ENCODE peak calls at places on chromosome 1, in four cellular contexts. One of them, this sample, is unnamed. For H3K9me3, the result is how much of the 10 kb centered on the place peaks cover.

GRCh38 chr1:48442864-48443619 is 29.0 kb downstream of the SPATA6 start:
- DNase-seq in K562: no peak
- DNase-seq in GM12878: no peak
- DNase-seq in HCT116: no peak
- DNase-seq in this sample: peak

GRCh38 chr1:70086897-70087296 is 118.5 kb downstream of the LRRC40 start:
- DNase-seq in HCT116: no peak
- DNase-seq in GM12878: no peak
- DNase-seq in K562: no peak
- DNase-seq in this sample: no peak

GRCh38 chr1:86703696-86704455 is 500 bp upstream of the SH3GLB1 start:
- DNase-seq in HCT116: no peak
- DNase-seq in GM12878: peak
- DNase-seq in K562: peak
- DNase-seq in this sample: no peak

GRCh38 chr1:15141933-15142647 is 11.5 kb upstream of the TMEM51 start:
- DNase-seq in HCT116: no peak
- DNase-seq in K562: no peak
- DNase-seq in GM12878: no peak
- DNase-seq in this sample: no peak

GRCh38 chr1:66464802-66465201 is 69.2 kb upstream of the SGIP1 start:
- DNase-seq in HCT116: no peak
- DNase-seq in GM12878: no peak
- DNase-seq in K562: no peak
- DNase-seq in this sample: no peak

GRCh38 chr1:10979483-10979920 is 33.0 kb upstream of the TARDBP start:
- DNase-seq in HCT116: no peak
- DNase-seq in K562: no peak
- DNase-seq in GM12878: no peak
- DNase-seq in this sample: no peak

GRCh38 chr1:201468501-201468843 is 516 bp downstream of the PHLDA3 start:
- DNase-seq in K562: no peak
- DNase-seq in GM12878: no peak
- DNase-seq in HCT116: no peak
- DNase-seq in this sample: no peak

GRCh38 chr1:93681095-93681548 is 515 bp downstream of the BCAR3 start:
- DNase-seq in GM12878: no peak
- DNase-seq in K562: no peak
- DNase-seq in HCT116: no peak
- DNase-seq in this sample: no peak

GRCh38 chr1:182392045-182393028 is 747 bp upstream of the GLUL start:
- DNase-seq in HCT116: no peak
- DNase-seq in K562: no peak
- DNase-seq in GM12878: no peak
- DNase-seq in this sample: no peak

GRCh38 chr1:49651136-49651535 is 372.6 kb downstream of the AGBL4 start:
- DNase-seq in GM12878: no peak
- DNase-seq in K562: no peak
- DNase-seq in HCT116: no peak
- DNase-seq in this sample: peak
- H3K9me3 ChIP-seq in GM12878: under half
- H3K9me3 ChIP-seq in K562: under half
- H3K9me3 ChIP-seq in HCT116: under half
- H3K9me3 ChIP-seq in this sample: under half

DNA sequence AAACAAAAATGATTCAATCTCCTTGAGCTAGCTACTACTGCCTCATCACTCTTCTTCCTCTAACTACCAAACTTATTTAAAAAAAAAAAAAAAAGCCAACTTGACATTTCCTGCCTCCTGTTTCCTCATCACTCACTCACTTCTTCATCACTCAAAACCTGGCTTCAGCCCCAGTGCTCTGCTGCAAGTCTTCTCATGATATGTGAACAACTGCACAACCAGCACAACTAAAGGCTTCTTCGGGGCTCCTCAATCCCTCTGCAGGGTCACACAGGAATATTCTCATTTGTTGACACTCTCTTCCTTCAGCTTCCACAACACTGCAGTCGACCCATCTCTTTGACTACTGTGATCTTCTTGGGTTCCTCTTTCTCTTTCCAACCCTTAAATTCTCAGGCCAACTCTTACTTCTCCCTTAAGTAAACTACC is 7.6 kb downstream of the MTF1 start:
- DNase-seq in K562: no peak
- DNase-seq in GM12878: peak
- DNase-seq in HCT116: no peak
- DNase-seq in this sample: no peak
- TF ChIP-seq YY1 in K562: no peak
- TF ChIP-seq YY1 in GM12878: no peak
- TF ChIP-seq YY1 in HCT116: no peak
- TF ChIP-seq YY1 in this sample: no peak

DNA sequence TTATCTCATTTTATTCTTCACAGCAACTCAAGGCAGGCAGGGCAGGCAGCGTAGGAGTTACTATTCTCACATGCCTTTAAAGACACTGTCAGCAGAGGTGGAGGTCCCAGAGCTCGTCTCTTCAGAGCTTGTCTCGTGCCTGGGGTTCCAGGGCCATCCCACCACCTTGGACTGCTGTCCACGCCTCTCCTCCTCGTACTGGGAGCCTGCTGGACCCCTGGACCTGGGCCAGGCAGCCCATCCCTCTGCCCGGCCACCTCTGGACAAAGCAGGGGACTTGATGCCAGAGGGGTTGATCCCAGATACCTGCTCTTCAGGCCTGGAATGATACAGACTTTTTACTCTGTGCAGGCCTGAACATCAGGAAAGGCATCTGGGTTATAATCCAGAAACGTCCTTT is 546.8 kb downstream of the KIF26B start:
- DNase-seq in GM12878: no peak
- DNase-seq in K562: no peak
- DNase-seq in HCT116: no peak
- DNase-seq in this sample: no peak
- H3K9me3 ChIP-seq in GM12878: under half
- H3K9me3 ChIP-seq in K562: under half
- H3K9me3 ChIP-seq in HCT116: under half
- H3K9me3 ChIP-seq in this sample: under half

GRCh38 chr1:208681878-208682663 is 437.9 kb upstream of the PLXNA2 start:
- DNase-seq in K562: no peak
- DNase-seq in GM12878: no peak
- DNase-seq in HCT116: no peak
- DNase-seq in this sample: no peak
- TF ChIP-seq YY1 in K562: no peak
- TF ChIP-seq YY1 in GM12878: no peak
- TF ChIP-seq YY1 in HCT116: no peak
- TF ChIP-seq YY1 in this sample: no peak

GRCh38 chr1:221164029-221164428 is 284.8 kb downstream of the HLX start:
- DNase-seq in K562: no peak
- DNase-seq in HCT116: no peak
- DNase-seq in GM12878: no peak
- DNase-seq in this sample: no peak

GRCh38 chr1:221161571-221162041 is 282.4 kb downstream of the HLX start:
- DNase-seq in K562: no peak
- DNase-seq in HCT116: no peak
- DNase-seq in GM12878: no peak
- DNase-seq in this sample: no peak

GRCh38 chr1:221165331-221166161 is 286.3 kb downstream of the HLX start:
- DNase-seq in K562: no peak
- DNase-seq in GM12878: no peak
- DNase-seq in HCT116: no peak
- DNase-seq in this sample: no peak

GRCh38 chr1:221162352-221162751 is 283.1 kb downstream of the HLX start:
- DNase-seq in K562: no peak
- DNase-seq in HCT116: no peak
- DNase-seq in GM12878: no peak
- DNase-seq in this sample: no peak

DNA sequence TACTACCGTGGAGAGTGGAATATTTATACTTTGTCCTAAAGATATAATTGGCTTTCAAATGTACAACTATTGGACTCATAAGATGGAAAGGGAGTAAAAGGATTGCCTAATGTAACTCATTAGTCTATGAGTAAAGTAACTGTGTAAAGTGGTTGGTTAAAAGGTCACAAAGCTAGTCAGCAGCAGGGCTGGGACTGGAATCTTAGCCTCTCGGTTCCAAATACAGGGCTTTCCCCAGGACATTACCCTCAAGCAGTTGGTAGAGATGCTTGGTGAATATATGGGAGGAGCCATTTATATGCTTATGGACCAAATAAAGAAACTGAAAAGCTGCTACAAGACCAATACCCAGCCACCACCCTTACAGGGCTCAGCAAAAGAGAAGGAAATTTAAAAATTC is 283.7 kb downstream of the HLX start:
- DNase-seq in GM12878: no peak
- DNase-seq in HCT116: no peak
- DNase-seq in K562: no peak
- DNase-seq in this sample: no peak
- H3K9me3 ChIP-seq in GM12878: under half
- H3K9me3 ChIP-seq in HCT116: under half
- H3K9me3 ChIP-seq in K562: under half
- H3K9me3 ChIP-seq in this sample: under half

DNA sequence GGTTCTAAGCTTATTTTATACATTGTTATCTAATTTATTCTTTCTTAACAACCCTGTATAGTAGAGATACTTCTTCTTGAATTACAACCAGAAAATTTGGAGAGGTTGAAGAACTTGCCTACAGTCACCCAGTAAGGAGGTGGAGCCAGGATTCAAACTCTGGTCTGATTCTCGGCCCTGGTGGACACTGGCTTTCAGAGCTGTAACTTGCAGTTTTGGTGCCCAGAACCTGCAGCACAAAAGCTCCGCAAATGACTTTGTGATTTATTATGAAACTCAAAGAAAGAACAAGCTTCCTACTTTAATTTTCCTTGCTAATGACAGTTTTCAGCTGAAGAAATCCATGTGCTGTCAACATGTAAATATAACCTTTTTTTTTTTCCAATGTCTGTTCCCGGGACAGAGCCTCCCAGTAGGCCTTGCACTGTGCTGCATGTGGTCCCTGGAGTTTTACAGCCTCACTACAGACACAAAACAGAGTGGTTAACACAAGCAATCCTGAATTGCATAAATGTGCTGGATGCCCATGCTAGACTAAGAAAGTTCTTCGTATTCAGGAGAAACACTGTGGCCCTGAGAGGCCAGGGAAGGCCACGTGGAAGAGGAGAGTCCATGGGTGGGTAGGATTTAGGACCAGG is 62.2 kb upstream of the ANGPTL1 start:
- DNase-seq in HCT116: no peak
- DNase-seq in GM12878: no peak
- DNase-seq in K562: no peak
- DNase-seq in this sample: no peak
- TF ChIP-seq YY1 in HCT116: no peak
- TF ChIP-seq YY1 in GM12878: no peak
- TF ChIP-seq YY1 in K562: no peak
- TF ChIP-seq YY1 in this sample: no peak

DNA sequence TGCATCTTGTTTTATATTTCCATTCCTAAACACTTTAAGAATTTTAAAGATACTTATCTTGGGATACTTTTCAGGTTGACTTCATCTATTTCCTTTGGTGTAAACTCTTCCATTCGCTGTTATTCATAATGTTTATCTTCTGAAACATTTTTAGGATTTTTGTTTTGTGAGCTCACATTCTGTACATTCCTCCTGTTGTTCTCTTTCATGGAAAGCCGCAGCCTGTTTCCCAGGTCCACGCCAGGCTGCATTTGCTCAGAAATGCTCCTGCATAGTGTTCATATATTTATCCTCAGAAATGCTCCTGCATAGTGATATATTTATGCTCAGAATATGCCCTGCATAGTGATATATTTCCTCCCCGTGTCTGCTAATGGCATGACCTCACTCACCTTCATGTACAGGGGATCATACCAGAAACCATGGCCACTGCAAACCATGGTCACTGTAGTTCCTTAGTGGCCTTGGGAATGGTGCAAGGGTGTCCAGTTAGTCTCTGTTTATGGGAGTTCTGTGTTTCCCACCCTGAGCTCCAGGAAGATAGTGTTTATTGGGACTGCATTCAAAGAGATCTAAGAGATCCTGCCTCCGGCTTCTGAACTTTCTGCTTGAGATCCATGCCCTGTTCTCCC is 153.9 kb upstream of the GREM2 start:
- DNase-seq in K562: no peak
- DNase-seq in GM12878: no peak
- DNase-seq in HCT116: no peak
- DNase-seq in this sample: peak
- H3K9me3 ChIP-seq in K562: under half
- H3K9me3 ChIP-seq in GM12878: under half
- H3K9me3 ChIP-seq in HCT116: under half
- H3K9me3 ChIP-seq in this sample: under half

GRCh38 chr1:59682405-59683080 is 132.2 kb upstream of the HOOK1 start:
- DNase-seq in HCT116: no peak
- DNase-seq in GM12878: no peak
- DNase-seq in K562: no peak
- DNase-seq in this sample: no peak
- TF ChIP-seq YY1 in HCT116: no peak
- TF ChIP-seq YY1 in GM12878: no peak
- TF ChIP-seq YY1 in K562: no peak
- TF ChIP-seq YY1 in this sample: no peak

DNA sequence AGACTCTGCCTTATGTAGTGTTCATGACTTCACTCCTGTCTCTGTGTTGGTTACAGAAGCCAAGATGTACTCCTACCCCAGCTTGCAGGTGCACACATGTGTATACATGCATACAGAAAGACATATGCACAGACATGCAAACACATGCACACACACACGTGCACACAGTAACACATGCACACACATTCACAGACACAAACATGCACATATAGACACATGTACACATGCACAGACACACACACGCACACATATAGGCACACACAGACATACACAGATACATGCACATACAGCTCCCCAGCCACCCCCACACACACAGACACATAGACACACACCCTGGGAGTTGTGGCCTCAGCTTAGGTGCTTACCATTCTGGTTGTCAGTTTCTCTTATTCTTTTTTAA is 362.6 kb upstream of the C1orf174 start:
- DNase-seq in K562: no peak
- DNase-seq in GM12878: no peak
- DNase-seq in HCT116: no peak
- DNase-seq in this sample: no peak
- H3K9me3 ChIP-seq in K562: under half
- H3K9me3 ChIP-seq in GM12878: under half
- H3K9me3 ChIP-seq in HCT116: under half
- H3K9me3 ChIP-seq in this sample: under half

DNA sequence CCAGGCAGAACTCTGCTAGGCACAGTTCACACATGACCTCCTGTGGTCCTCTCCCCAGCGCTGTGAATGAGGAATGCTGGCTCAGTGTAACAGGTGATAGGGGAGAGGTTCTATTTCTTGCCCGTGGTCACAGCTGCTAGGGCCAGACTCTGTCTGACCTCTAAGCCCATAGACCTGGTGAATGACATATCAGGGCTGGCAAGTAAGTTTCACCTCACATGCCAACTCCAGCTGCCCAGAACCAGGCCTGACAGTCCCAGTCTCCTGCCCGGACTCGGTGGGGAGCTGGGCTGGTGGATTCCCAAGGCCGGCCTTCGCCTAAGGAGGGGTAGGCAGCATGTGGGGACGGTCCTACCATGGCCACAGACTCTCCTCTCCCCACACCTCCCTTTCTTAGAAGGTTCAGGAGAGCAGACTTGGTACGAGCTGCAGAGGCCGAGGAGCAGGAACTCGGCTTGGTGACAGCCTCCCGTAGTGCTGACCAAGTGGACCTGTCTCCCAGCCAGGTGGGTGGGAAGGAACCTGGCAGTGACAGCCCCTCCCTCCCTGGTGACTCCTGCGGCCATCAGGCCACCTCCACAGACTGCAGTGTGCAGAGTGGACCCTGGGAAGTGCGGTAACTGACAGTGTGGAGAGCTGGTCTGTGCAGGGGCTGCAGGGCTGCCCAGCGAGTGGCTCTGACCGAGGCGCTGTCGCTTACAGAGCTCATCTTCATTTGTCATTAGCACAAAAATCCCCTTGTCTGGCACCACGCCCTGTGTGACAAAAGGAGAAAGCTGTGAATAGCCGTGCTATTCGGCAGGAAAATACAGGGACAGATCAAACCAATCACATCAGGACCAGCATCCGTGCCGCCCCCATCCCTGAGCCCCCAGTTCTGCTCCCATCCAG is 74.6 kb downstream of the SCCPDH start:
- DNase-seq in GM12878: no peak
- DNase-seq in K562: no peak
- DNase-seq in HCT116: no peak
- DNase-seq in this sample: no peak
- TF ChIP-seq YY1 in GM12878: no peak
- TF ChIP-seq YY1 in K562: no peak
- TF ChIP-seq YY1 in HCT116: no peak
- TF ChIP-seq YY1 in this sample: no peak